ENCODE peak calls at places on chromosomes 2 and 18, in five cellular contexts. A is PC-3, F is GM23248, R is HCT116, H is MM.1S. S is an unnamed sample.

GRCh38 chr2:47309472-47309951 is 93.4 kb upstream of the MSH2 start:
- DNase-seq in A (no peak), F (no peak), H (peak; percentile 49), R (no peak), S (peak; percentile 22)

GRCh38 chr2:151946856-151947523 is 118.8 kb upstream of the ARL5A start:
- DNase-seq in R (peak; percentile 21), A (peak; percentile 41), F (peak; percentile 47), H (peak; percentile 42), S (peak; percentile 78)

GRCh38 chr2:121185571-121186074 is 99.4 kb downstream of the TFCP2L1 start:
- DNase-seq in F (peak; percentile 37), H (no peak), A (peak; percentile 83), R (peak; percentile 8), S (peak; percentile 36)

GRCh38 chr2:6934758-6935638 is 17.8 kb downstream of the RNF144A start:
- DNase-seq in A (no peak), R (no peak), F (no peak), H (no peak), S (no peak)

GRCh38 chr2:138829326-138829725 is 49.1 kb upstream of the NXPH2 start:
- DNase-seq in R (peak; percentile 41), F (no peak), H (peak; percentile 78), A (peak; percentile 78), S (peak; percentile 82)

GRCh38 chr2:163155279-163155883 is 316.8 kb upstream of the KCNH7 start:
- DNase-seq in A (peak; percentile 67), H (peak; percentile 51), R (peak; percentile 18), F (peak; percentile 47), S (peak; percentile 48)

GRCh38 chr2:235082939-235083338 is 131.1 kb downstream of the SH3BP4 start:
- DNase-seq in F (no peak), H (no peak), R (no peak), A (no peak), S (no peak)

GRCh38 chr2:197306691-197307030 is 3.9 kb downstream of the ANKRD44 start:
- DNase-seq in F (peak; percentile 71), A (peak; percentile 85), H (peak; percentile 49), R (no peak), S (no peak)

GRCh38 chr18:42437646-42438045 is 482.6 kb downstream of the PIK3C3 start:
- DNase-seq in F (no peak), A (no peak), R (no peak), H (no peak), S (no peak)

GRCh38 chr18:61554946-61555361 is 221.7 kb downstream of the CDH20 start:
- DNase-seq in A (no peak), H (no peak), F (no peak), R (no peak), S (no peak)

GRCh38 chr2:9347411-9347853 is 75.9 kb downstream of the ITGB1BP1 start:
- DNase-seq in A (no peak), F (peak; percentile 88), R (no peak), H (no peak), S (no peak)

GRCh38 chr2:171564463-171564862 is 42.2 kb downstream of the CYBRD1 start:
- DNase-seq in F (no peak), A (peak; percentile 67), R (no peak), H (no peak), S (no peak)

GRCh38 chr18:79509536-79509930 is 113.8 kb downstream of the NFATC1 start:
- DNase-seq in A (no peak), F (no peak), H (no peak), R (no peak), S (no peak)

GRCh38 chr18:37453754-37454153 is 111.8 kb downstream of the CELF4 start:
- DNase-seq in H (no peak), A (no peak), R (no peak), F (no peak), S (no peak)

GRCh38 chr18:74497308-74497640 is 1.1 kb downstream of the CNDP2 start:
- DNase-seq in H (no peak), A (no peak), R (no peak), F (peak; percentile 12), S (no peak)

GRCh38 chr2:108323619-108324018 is 34.9 kb downstream of the SULT1C2 start:
- DNase-seq in H (no peak), R (no peak), F (peak; percentile 64), A (peak; percentile 64), S (no peak)

GRCh38 chr18:55244520-55244919 is 285.3 kb upstream of the CCDC68 start:
- DNase-seq in H (no peak), R (no peak), F (peak; percentile 19), A (no peak), S (no peak)

GRCh38 chr18:12408247-12408869 is 629 bp downstream of the PRELID3A start:
- DNase-seq in A (peak; percentile 23), H (peak; percentile 6), R (no peak), F (peak; percentile 53), S (no peak)

GRCh38 chr2:39513641-39514094 is 76.6 kb upstream of the MAP4K3 start:
- DNase-seq in H (no peak), R (peak; percentile 32), A (peak; percentile 97), F (peak; percentile 95), S (peak; percentile 29)

GRCh38 chr2:16525265-16525887 is 140.3 kb downstream of the CYRIA start:
- DNase-seq in F (no peak), H (peak; percentile 7), R (peak; percentile 6), A (peak; percentile 28), S (peak; percentile 50)

GRCh38 chr2:142395294-142395693 is 264.5 kb upstream of the LRP1B start:
- DNase-seq in F (no peak), A (no peak), R (no peak), H (peak; percentile 73), S (no peak)

GRCh38 chr18:332007-332406 is 64.2 kb upstream of the THOC1 start:
- DNase-seq in H (no peak), R (no peak), A (no peak), F (no peak), S (no peak)

GRCh38 chr2:160984426-160985077 is 175.7 kb upstream of the TANK start:
- DNase-seq in R (no peak), H (no peak), F (peak; percentile 15), A (no peak), S (no peak)

GRCh38 chr18:74082476-74083070 is 65.1 kb downstream of the FBXO15 start:
- DNase-seq in A (peak; percentile 55), H (peak; percentile 70), F (peak; percentile 55), R (peak; percentile 24), S (peak; percentile 77)

GRCh38 chr18:23301971-23302370 is 151.1 kb upstream of the RIOK3 start:
- DNase-seq in F (no peak), R (no peak), H (no peak), A (no peak), S (no peak)

GRCh38 chr2:85886585-85886984 is 2.2 kb downstream of the ST3GAL5 start:
- DNase-seq in H (no peak), F (peak; percentile 99), A (peak; percentile 56), R (no peak), S (no peak)

GRCh38 chr2:186576614-186577013 is 13.2 kb upstream of the ITGAV start:
- DNase-seq in H (no peak), A (no peak), F (peak; percentile 80), R (no peak), S (no peak)

GRCh38 chr2:173607601-173608311 is 253.1 kb downstream of the CDCA7 start:
- DNase-seq in F (no peak), A (no peak), H (no peak), R (no peak), S (no peak)

GRCh38 chr18:43170586-43170985 is 55.1 kb upstream of the RIT2 start:
- DNase-seq in F (no peak), R (no peak), H (no peak), A (no peak), S (no peak)

GRCh38 chr2:44397447-44397846 is 35.7 kb downstream of the CAMKMT start:
- DNase-seq in A (no peak), F (peak; percentile 1), R (no peak), H (no peak), S (no peak)

GRCh38 chr2:112880081-112880531 is 30.9 kb upstream of the IL37 start:
- DNase-seq in H (no peak), F (peak; percentile 81), A (peak; percentile 72), R (no peak), S (no peak)

GRCh38 chr18:44747157-44747556 is 66.5 kb downstream of the SETBP1 start:
- DNase-seq in A (no peak), F (no peak), R (no peak), H (no peak), S (no peak)

GRCh38 chr18:23870963-23871362 is 143.6 kb upstream of the TTC39C start:
- DNase-seq in A (peak; percentile 66), H (no peak), R (no peak), F (no peak), S (no peak)

GRCh38 chr2:5365871-5366461 is 326.2 kb upstream of the SOX11 start:
- DNase-seq in F (peak; percentile 11), R (no peak), H (peak; percentile 63), A (peak; percentile 78), S (peak; percentile 88)

GRCh38 chr2:11377915-11378649 is 33.6 kb upstream of the ROCK2 start:
- DNase-seq in F (no peak), H (peak; percentile 53), R (no peak), A (no peak), S (no peak)

GRCh38 chr2:105761931-105762515 is 17.3 kb downstream of the NCK2 start:
- DNase-seq in R (no peak), H (no peak), A (no peak), F (no peak), S (peak; percentile 84)

GRCh38 chr2:68653034-68653433 is 9.7 kb downstream of the PROKR1 start:
- DNase-seq in A (no peak), R (no peak), H (no peak), F (no peak), S (no peak)

GRCh38 chr2:68650645-68651044 is 7.3 kb downstream of the PROKR1 start:
- DNase-seq in F (no peak), H (no peak), A (no peak), R (no peak), S (no peak)

GRCh38 chr2:68653538-68653982 is 10.2 kb downstream of the PROKR1 start:
- DNase-seq in F (no peak), H (no peak), A (peak; percentile 76), R (no peak), S (no peak)
- TF ChIP-seq EZH2 in F (no peak), H (no peak), A (no peak), R (no peak), S (no peak)

GRCh38 chr2:136131484-136131960 is 13.6 kb upstream of the CXCR4 start:
- DNase-seq in H (no peak), R (no peak), A (no peak), F (no peak), S (no peak)
- TF ChIP-seq EZH2phosphoT487 in H (no peak), R (no peak), A (no peak), F (no peak), S (no peak)

GRCh38 chr2:231928901-231929725 is 2.9 kb upstream of the NPPC start:
- DNase-seq in R (no peak), A (no peak), H (no peak), F (no peak), S (no peak)
- H3K9ac ChIP-seq in R (no peak overlapping the region), A (no peak overlapping the region), H (no peak overlapping the region), F (no peak overlapping the region), S (no peak overlapping the region)

DNA sequence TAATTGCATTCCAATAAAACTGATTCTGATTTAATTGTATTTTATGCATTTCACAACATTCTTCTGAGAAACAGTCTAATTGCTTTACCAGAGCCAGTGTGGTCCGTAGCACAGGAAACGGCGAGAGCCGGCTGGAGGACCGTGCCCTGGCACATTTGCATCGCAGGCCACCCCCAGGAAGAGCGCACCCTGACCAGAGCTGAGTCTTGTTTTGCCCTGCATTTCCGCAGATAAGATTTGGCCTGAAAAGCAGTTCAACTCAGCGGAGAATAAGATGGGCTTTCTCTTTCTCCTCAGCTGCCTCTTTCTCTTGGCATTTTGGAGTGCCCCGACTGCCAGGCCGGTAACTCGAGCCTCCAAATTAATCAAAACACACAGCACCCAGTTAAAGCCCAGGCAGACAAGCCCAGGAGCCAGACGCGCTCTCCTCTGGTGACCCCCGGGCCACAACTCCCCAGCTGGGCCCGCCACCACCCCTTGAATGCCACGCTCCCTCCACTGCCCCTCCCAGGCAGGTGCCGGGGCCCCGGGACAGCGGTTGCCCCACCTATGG is 484 bp downstream of the COL4A4 start:
- DNase-seq in F (peak; percentile 22), H (peak; percentile 86), A (no peak), R (no peak), S (peak; percentile 19)
- TF ChIP-seq EZH2 in F (no peak), H (no peak), A (no peak), R (no peak), S (no peak)

S was measured in neural progenitor cell.